ENCODE peak calls at places on chromosomes 16 and 17, in ten cellular contexts. S, T, R, A, P, G, J, K, V and M are unnamed samples.

GRCh38 chr17:68600881-68601564 is at the start of gene FAM20A:
- DNase-seq in V (peak), J (peak), G (no peak), A (no peak), K (no peak), P (no peak), T (no peak), S (no peak), R (no peak), M (peak)

GRCh38 chr17:31495049-31495885 is 103.8 kb downstream of the RAB11FIP4 start:
- DNase-seq in T (no peak), V (no peak), R (no peak), S (no peak), J (peak), G (no peak), A (no peak), P (no peak), K (no peak), M (no peak)

GRCh38 chr16:68642436-68643064 is 2.6 kb upstream of the CDH3 start:
- DNase-seq in R (no peak), A (no peak), K (no peak), J (peak), V (peak), T (no peak), P (no peak), S (no peak), G (peak), M (no peak)

GRCh38 chr17:50542795-50543774 is 3.9 kb upstream of the SPATA20 start:
- DNase-seq in G (no peak), R (no peak), K (no peak), P (no peak), T (peak), V (no peak), S (no peak), J (peak), A (no peak), M (peak)

GRCh38 chr17:19978206-19978802 is 676 bp upstream of the AKAP10 start:
- DNase-seq in R (no peak), S (peak), V (no peak), T (no peak), P (peak), G (no peak), A (no peak), J (no peak), K (no peak), M (no peak)

GRCh38 chr17:50203589-50204345 is 2.3 kb upstream of the COL1A1 start:
- DNase-seq in R (no peak), V (peak), T (no peak), P (no peak), A (no peak), S (no peak), K (no peak), J (no peak), G (peak), M (no peak)

GRCh38 chr17:44324092-44324570 is 492 bp downstream of the SLC25A39 start:
- DNase-seq in P (no peak), K (peak), T (no peak), J (no peak), R (no peak), G (peak), V (no peak), S (no peak), A (no peak), M (peak)

GRCh38 chr17:16417896-16418683 is 2.7 kb downstream of the TRPV2 start:
- DNase-seq in S (no peak), R (no peak), K (no peak), P (no peak), V (no peak), J (no peak), G (peak), A (no peak), T (no peak), M (no peak)

GRCh38 chr17:79041723-79042420 is 17.9 kb downstream of the C1QTNF1 start:
- DNase-seq in A (no peak), P (no peak), R (no peak), G (no peak), S (no peak), T (no peak), V (no peak), K (no peak), J (no peak), M (no peak)

GRCh38 chr17:16286009-16286946 is 67.0 kb downstream of the CENPV start:
- DNase-seq in J (no peak), K (peak), A (peak), G (peak), V (peak), S (peak), R (no peak), P (peak), T (peak), M (no peak)

GRCh38 chr17:46777943-46778915 is 40.3 kb downstream of the WNT3 start:
- DNase-seq in S (no peak), R (no peak), P (no peak), A (no peak), G (no peak), V (no peak), J (no peak), T (no peak), K (no peak), M (peak)

GRCh38 chr16:59342669-59343068 is 608.6 kb upstream of the GOT2 start:
- DNase-seq in G (peak), T (no peak), R (no peak), J (no peak), A (no peak), V (no peak), S (no peak), K (no peak), P (no peak), M (no peak)

GRCh38 chr17:4375039-4375748 is 8.7 kb upstream of the UBE2G1 start:
- DNase-seq in A (no peak), T (no peak), G (no peak), J (no peak), P (no peak), R (no peak), V (no peak), S (no peak), K (peak), M (no peak)

GRCh38 chr16:30054959-30055553 is 10.5 kb upstream of the ALDOA start:
- DNase-seq in A (no peak), G (no peak), K (peak), J (peak), V (no peak), T (no peak), R (no peak), P (peak), S (peak), M (no peak)

GRCh38 chr17:81948635-81949378 is 1.8 kb upstream of the MYADML2 start:
- DNase-seq in R (no peak), G (no peak), J (no peak), P (no peak), S (no peak), V (no peak), K (no peak), T (no peak), A (no peak), M (no peak)

GRCh38 chr17:6303664-6304063 is 131.3 kb downstream of the AIPL1 start:
- DNase-seq in V (no peak), P (no peak), K (peak), G (peak), J (peak), S (no peak), A (no peak), R (no peak), T (no peak), M (no peak)

GRCh38 chr16:84633622-84634021 is 14.7 kb upstream of the KLHL36 start:
- DNase-seq in R (no peak), K (no peak), G (no peak), J (peak), A (no peak), P (no peak), S (no peak), V (peak), T (peak), M (no peak)

GRCh38 chr17:81726004-81726403 is 13.9 kb downstream of the SLC25A10 start:
- DNase-seq in A (no peak), K (no peak), V (no peak), P (no peak), J (no peak), R (no peak), T (peak), G (no peak), S (no peak), M (no peak)

GRCh38 chr16:6905601-6906000 is 427.0 kb upstream of the RBFOX1 start:
- DNase-seq in S (no peak), T (no peak), J (no peak), V (no peak), G (no peak), A (no peak), P (no peak), R (no peak), K (no peak), M (no peak)

GRCh38 chr17:34974179-34974578 is 6.1 kb upstream of the LIG3 start:
- DNase-seq in A (no peak), G (no peak), K (no peak), J (no peak), P (no peak), V (no peak), R (no peak), T (no peak), S (no peak), M (no peak)

GRCh38 chr16:14608111-14608566 is 21.9 kb downstream of the PARN start:
- DNase-seq in R (no peak), S (no peak), P (no peak), T (no peak), A (no peak), V (no peak), K (peak), J (no peak), G (no peak), M (no peak)

GRCh38 chr17:57035971-57036481 is 49.0 kb upstream of the AKAP1 start:
- DNase-seq in S (no peak), K (no peak), G (no peak), A (no peak), T (peak), V (no peak), R (no peak), J (peak), P (no peak), M (no peak)